ENCODE peak calls at places on chromosomes 12 and 14, in ten cellular contexts. T, W, M, L, Z, Y, V, F, C and B are unnamed samples.

GRCh38 chr14:38791862-38792261 is 311.2 kb downstream of the SEC23A start:
- DNase-seq in T (no peak), W (no peak), M (no peak), L (no peak), Z (no peak), Y (no peak), V (peak; percentile 76), F (no peak), C (no peak), B (no peak)

GRCh38 chr12:27780612-27781408 is 774 bp upstream of the MANSC4 start:
- DNase-seq in T (peak; percentile 6), W (peak; percentile 6), M (peak; percentile 58), L (peak; percentile 61), Z (peak; percentile 25), Y (peak; percentile 32), V (peak; percentile 41), F (peak; percentile 73), C (peak; percentile 69), B (peak; percentile 57)

GRCh38 chr12:54983536-54984102 is 943 bp downstream of the TESPA1 start:
- DNase-seq in T (no peak), W (no peak), M (no peak), L (no peak), Z (no peak), Y (no peak), V (no peak), F (peak; percentile 42), C (no peak), B (no peak)

GRCh38 chr14:45199246-45199645 is 53.8 kb downstream of the MIS18BP1 start:
- DNase-seq in T (no peak), W (no peak), M (peak; percentile 87), L (no peak), Z (no peak), Y (no peak), V (no peak), F (no peak), C (no peak), B (no peak)

GRCh38 chr12:96472384-96472783 is 17.0 kb upstream of the CFAP54 start:
- DNase-seq in T (no peak), W (no peak), M (no peak), L (no peak), Z (no peak), Y (no peak), V (no peak), F (no peak), C (no peak), B (no peak)

GRCh38 chr14:67704484-67705089 is 2.9 kb downstream of the RDH12 start:
- DNase-seq in T (no peak), W (peak; percentile 51), M (peak; percentile 12), L (peak; percentile 55), Z (no peak), Y (no peak), V (peak; percentile 74), F (peak; percentile 93), C (no peak), B (no peak)

GRCh38 chr12:122368361-122369073 is 54.0 kb downstream of the CLIP1 start:
- DNase-seq in T (no peak), W (no peak), M (peak; percentile 75), L (peak; percentile 7), Z (no peak), Y (no peak), V (no peak), F (no peak), C (no peak), B (peak; percentile 71)

GRCh38 chr12:24034160-24034559 is 84.7 kb upstream of the SOX5 start:
- DNase-seq in T (no peak), W (no peak), M (peak; percentile 22), L (no peak), Z (no peak), Y (no peak), V (peak; percentile 65), F (no peak), C (no peak), B (no peak)

GRCh38 chr12:31215521-31216232 is 110.3 kb downstream of the SINHCAF start:
- DNase-seq in T (no peak), W (no peak), M (no peak), L (peak; percentile 56), Z (no peak), Y (no peak), V (no peak), F (no peak), C (no peak), B (no peak)

GRCh38 chr12:12713932-12714275 is 3.3 kb upstream of the CDKN1B start:
- DNase-seq in T (no peak), W (no peak), M (no peak), L (no peak), Z (no peak), Y (no peak), V (no peak), F (no peak), C (no peak), B (no peak)
- H3K4me3 ChIP-seq in T (peak overlapping the region; percentile 96), W (peak overlapping the region; percentile 95), M (peak overlapping the region; percentile 51), L (no peak overlapping the region), Z (peak overlapping the region; percentile 35), Y (no peak overlapping the region), V (peak overlapping the region; percentile 3), F (peak overlapping the region; percentile 41), C (peak overlapping the region; percentile 44), B (peak overlapping the region; percentile 28)

GRCh38 chr12:70254225-70254624 is 11.0 kb downstream of the CNOT2 start:
- DNase-seq in T (no peak), W (no peak), M (no peak), L (no peak), Z (no peak), Y (no peak), V (no peak), F (no peak), C (no peak), B (no peak)

GRCh38 chr12:70252832-70253231 is 9.6 kb downstream of the CNOT2 start:
- DNase-seq in T (no peak), W (no peak), M (no peak), L (no peak), Z (no peak), Y (no peak), V (no peak), F (no peak), C (no peak), B (no peak)

GRCh38 chr12:70251226-70251625 is 8.0 kb downstream of the CNOT2 start:
- DNase-seq in T (no peak), W (no peak), M (peak; percentile 19), L (no peak), Z (no peak), Y (no peak), V (no peak), F (peak; percentile 41), C (no peak), B (no peak)

GRCh38 chr12:70255311-70255710 is 12.1 kb downstream of the CNOT2 start:
- DNase-seq in T (no peak), W (no peak), M (peak; percentile 53), L (no peak), Z (no peak), Y (no peak), V (no peak), F (no peak), C (no peak), B (peak; percentile 18)

DNA sequence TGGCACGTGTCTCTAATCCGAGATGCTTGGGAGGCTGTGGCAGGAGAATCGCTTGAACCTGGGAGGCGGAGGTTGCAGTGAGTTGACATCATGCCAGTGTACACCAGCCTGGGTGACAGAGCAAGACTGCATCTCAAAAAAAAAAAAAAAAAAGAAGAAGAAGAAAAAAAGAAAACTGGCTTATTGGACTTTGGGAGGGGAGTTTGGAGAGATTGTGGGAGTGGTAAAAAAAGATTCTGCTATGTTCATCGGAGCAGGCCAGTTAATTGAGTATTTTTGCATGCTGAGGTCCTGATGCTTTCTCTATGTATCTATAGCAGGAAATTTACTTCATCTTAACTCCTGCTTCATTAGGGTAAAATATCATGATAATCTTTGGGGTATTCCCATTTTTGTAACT is 11.6 kb downstream of the CNOT2 start:
- DNase-seq in T (no peak), W (no peak), M (no peak), L (no peak), Z (no peak), Y (no peak), V (no peak), F (peak; percentile 60), C (no peak), B (no peak)
- H3K27ac ChIP-seq in T (no peak overlapping the region), W (no peak overlapping the region), M (peak overlapping the region; percentile 22), L (no peak overlapping the region), Z (peak overlapping the region; percentile 11), Y (no peak overlapping the region), V (no peak overlapping the region), F (peak overlapping the region; percentile 91), C (peak overlapping the region; percentile 56), B (no peak overlapping the region)

DNA sequence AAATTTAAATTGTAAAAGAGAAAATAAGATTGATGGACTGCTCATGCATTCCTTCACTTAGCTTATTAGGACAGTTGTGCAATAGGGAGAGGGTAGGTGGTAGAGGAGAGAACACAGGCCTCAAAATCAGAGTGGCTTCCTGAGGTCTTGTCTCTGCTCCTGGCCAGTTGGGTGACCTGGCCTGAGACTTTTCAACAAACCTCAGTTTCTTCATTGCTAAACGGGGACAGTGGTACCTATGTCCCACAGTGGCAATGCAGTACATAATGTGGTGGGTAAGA is 2.6 kb downstream of the MAP3K12 start:
- DNase-seq in T (no peak), W (no peak), M (no peak), L (no peak), Z (no peak), Y (no peak), V (no peak), F (peak; percentile 34), C (peak; percentile 10), B (no peak)
- H3K4me3 ChIP-seq in T (no peak overlapping the region), W (no peak overlapping the region), M (no peak overlapping the region), L (no peak overlapping the region), Z (no peak overlapping the region), Y (no peak overlapping the region), V (peak overlapping the region; percentile 12), F (no peak overlapping the region), C (no peak overlapping the region), B (no peak overlapping the region)

DNA sequence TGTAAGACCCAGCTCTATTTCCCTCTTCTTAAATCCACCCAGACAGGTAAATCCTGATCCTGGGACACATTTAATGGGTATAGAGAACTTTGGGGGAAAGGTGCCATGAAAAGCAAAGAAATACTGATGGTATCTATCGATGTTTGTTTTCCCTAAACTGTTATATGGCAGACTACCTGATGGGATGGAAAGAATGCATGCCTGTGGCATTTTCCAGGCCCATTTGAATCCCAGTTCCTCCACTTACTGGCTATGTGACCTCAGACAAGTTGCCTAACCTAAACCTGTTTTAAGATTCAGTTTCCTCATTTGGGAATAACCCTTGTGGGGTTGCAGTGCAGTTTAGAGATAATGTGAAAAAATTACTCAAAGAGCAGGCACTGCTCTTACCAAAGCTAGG is 404.5 kb downstream of the FUT8 start:
- DNase-seq in T (no peak), W (no peak), M (no peak), L (no peak), Z (no peak), Y (no peak), V (no peak), F (no peak), C (no peak), B (no peak)
- H3K27ac ChIP-seq in T (no peak overlapping the region), W (no peak overlapping the region), M (no peak overlapping the region), L (no peak overlapping the region), Z (no peak overlapping the region), Y (no peak overlapping the region), V (no peak overlapping the region), F (no peak overlapping the region), C (no peak overlapping the region), B (no peak overlapping the region)